ENCODE peak calls at places on chromosomes 5 and 9, in ten cellular contexts. One of them, this sample, is unnamed.

GRCh38 chr9:99020786-99021436 is 77.2 kb downstream of the COL15A1 start:
- DNase-seq in lower leg skin: no peak
- DNase-seq in testis: no peak
- DNase-seq in fibroblast of villous mesenchyme: peak; percentile 51
- DNase-seq in erythroblast: no peak
- DNase-seq in K562: no peak
- DNase-seq in endothelial cell: no peak
- DNase-seq in lung microvascular endothelial cell: no peak
- DNase-seq in mesenchymal stem cell: no peak
- DNase-seq in activated CD4-positive, alpha-beta T cell treated with anti-CD3 and anti-CD28 coated beads for 24 hours: no peak
- DNase-seq in this sample: no peak

GRCh38 chr5:133119233-133119711 is 67.5 kb downstream of the HSPA4 start:
- DNase-seq in fibroblast of villous mesenchyme: no peak
- DNase-seq in lower leg skin: peak; percentile 58
- DNase-seq in lung microvascular endothelial cell: no peak
- DNase-seq in activated CD4-positive, alpha-beta T cell treated with anti-CD3 and anti-CD28 coated beads for 24 hours: no peak
- DNase-seq in erythroblast: no peak
- DNase-seq in endothelial cell: no peak
- DNase-seq in K562: no peak
- DNase-seq in testis: no peak
- DNase-seq in mesenchymal stem cell: no peak
- DNase-seq in this sample: no peak

GRCh38 chr5:55672477-55672911 is 39.6 kb downstream of the SLC38A9 start:
- DNase-seq in mesenchymal stem cell: no peak
- DNase-seq in K562: no peak
- DNase-seq in erythroblast: no peak
- DNase-seq in activated CD4-positive, alpha-beta T cell treated with anti-CD3 and anti-CD28 coated beads for 24 hours: no peak
- DNase-seq in endothelial cell: no peak
- DNase-seq in lower leg skin: no peak
- DNase-seq in fibroblast of villous mesenchyme: no peak
- DNase-seq in testis: no peak
- DNase-seq in lung microvascular endothelial cell: no peak
- DNase-seq in this sample: no peak

GRCh38 chr5:1209896-1210776 is 8.7 kb downstream of the SLC6A19 start:
- DNase-seq in lower leg skin: no peak
- DNase-seq in lung microvascular endothelial cell: no peak
- DNase-seq in K562: no peak
- DNase-seq in erythroblast: no peak
- DNase-seq in testis: no peak
- DNase-seq in endothelial cell: no peak
- DNase-seq in mesenchymal stem cell: no peak
- DNase-seq in activated CD4-positive, alpha-beta T cell treated with anti-CD3 and anti-CD28 coated beads for 24 hours: no peak
- DNase-seq in fibroblast of villous mesenchyme: no peak
- DNase-seq in this sample: no peak

GRCh38 chr9:129143031-129143441 is 31.8 kb downstream of the PTPA start:
- DNase-seq in mesenchymal stem cell: peak; percentile 96
- DNase-seq in K562: peak; percentile 81
- DNase-seq in erythroblast: peak; percentile 84
- DNase-seq in lung microvascular endothelial cell: peak; percentile 93
- DNase-seq in lower leg skin: peak; percentile 98
- DNase-seq in endothelial cell: peak; percentile 89
- DNase-seq in activated CD4-positive, alpha-beta T cell treated with anti-CD3 and anti-CD28 coated beads for 24 hours: peak; percentile 74
- DNase-seq in fibroblast of villous mesenchyme: peak; percentile 94
- DNase-seq in testis: peak; percentile 89
- DNase-seq in this sample: peak; percentile 86

GRCh38 chr9:69899491-69899890 is 78.9 kb downstream of the CFAP95 start:
- DNase-seq in erythroblast: no peak
- DNase-seq in activated CD4-positive, alpha-beta T cell treated with anti-CD3 and anti-CD28 coated beads for 24 hours: no peak
- DNase-seq in endothelial cell: no peak
- DNase-seq in lung microvascular endothelial cell: no peak
- DNase-seq in testis: no peak
- DNase-seq in K562: no peak
- DNase-seq in mesenchymal stem cell: no peak
- DNase-seq in fibroblast of villous mesenchyme: no peak
- DNase-seq in lower leg skin: no peak
- DNase-seq in this sample: no peak

GRCh38 chr9:70262948-70263347 is 4.2 kb downstream of the SMC5 start:
- DNase-seq in lower leg skin: no peak
- DNase-seq in testis: no peak
- DNase-seq in mesenchymal stem cell: no peak
- DNase-seq in fibroblast of villous mesenchyme: peak; percentile 63
- DNase-seq in activated CD4-positive, alpha-beta T cell treated with anti-CD3 and anti-CD28 coated beads for 24 hours: no peak
- DNase-seq in K562: no peak
- DNase-seq in lung microvascular endothelial cell: no peak
- DNase-seq in endothelial cell: no peak
- DNase-seq in erythroblast: no peak
- DNase-seq in this sample: no peak

GRCh38 chr5:75047356-75047755 is 5.0 kb downstream of the GCNT4 start:
- DNase-seq in endothelial cell: no peak
- DNase-seq in fibroblast of villous mesenchyme: no peak
- DNase-seq in lung microvascular endothelial cell: no peak
- DNase-seq in testis: no peak
- DNase-seq in mesenchymal stem cell: no peak
- DNase-seq in activated CD4-positive, alpha-beta T cell treated with anti-CD3 and anti-CD28 coated beads for 24 hours: no peak
- DNase-seq in K562: no peak
- DNase-seq in erythroblast: no peak
- DNase-seq in lower leg skin: no peak
- DNase-seq in this sample: no peak

GRCh38 chr9:104774831-104775573 is 11.1 kb downstream of the NIPSNAP3B start:
- DNase-seq in endothelial cell: no peak
- DNase-seq in activated CD4-positive, alpha-beta T cell treated with anti-CD3 and anti-CD28 coated beads for 24 hours: no peak
- DNase-seq in mesenchymal stem cell: no peak
- DNase-seq in K562: peak; percentile 90
- DNase-seq in testis: no peak
- DNase-seq in fibroblast of villous mesenchyme: peak; percentile 26
- DNase-seq in erythroblast: peak; percentile 28
- DNase-seq in lung microvascular endothelial cell: no peak
- DNase-seq in lower leg skin: no peak
- DNase-seq in this sample: no peak

GRCh38 chr5:79255786-79256557 is 20.0 kb downstream of the JMY start:
- DNase-seq in fibroblast of villous mesenchyme: peak; percentile 41
- DNase-seq in K562: peak; percentile 48
- DNase-seq in mesenchymal stem cell: peak; percentile 59
- DNase-seq in testis: peak; percentile 46
- DNase-seq in endothelial cell: peak; percentile 70
- DNase-seq in activated CD4-positive, alpha-beta T cell treated with anti-CD3 and anti-CD28 coated beads for 24 hours: no peak
- DNase-seq in erythroblast: peak; percentile 46
- DNase-seq in lower leg skin: no peak
- DNase-seq in lung microvascular endothelial cell: peak; percentile 37
- DNase-seq in this sample: peak; percentile 62

GRCh38 chr5:14617441-14617840 is 35.8 kb downstream of the OTULINL start:
- DNase-seq in endothelial cell: no peak
- DNase-seq in lower leg skin: no peak
- DNase-seq in K562: no peak
- DNase-seq in mesenchymal stem cell: no peak
- DNase-seq in testis: no peak
- DNase-seq in fibroblast of villous mesenchyme: no peak
- DNase-seq in lung microvascular endothelial cell: no peak
- DNase-seq in activated CD4-positive, alpha-beta T cell treated with anti-CD3 and anti-CD28 coated beads for 24 hours: no peak
- DNase-seq in erythroblast: no peak
- DNase-seq in this sample: no peak

GRCh38 chr9:38343552-38343951 is 49.0 kb upstream of the ALDH1B1 start:
- DNase-seq in lower leg skin: no peak
- DNase-seq in lung microvascular endothelial cell: no peak
- DNase-seq in fibroblast of villous mesenchyme: no peak
- DNase-seq in testis: no peak
- DNase-seq in mesenchymal stem cell: no peak
- DNase-seq in erythroblast: no peak
- DNase-seq in activated CD4-positive, alpha-beta T cell treated with anti-CD3 and anti-CD28 coated beads for 24 hours: no peak
- DNase-seq in endothelial cell: no peak
- DNase-seq in K562: no peak
- DNase-seq in this sample: no peak

GRCh38 chr5:68330564-68330963 is 115.0 kb downstream of the PIK3R1 start:
- DNase-seq in K562: no peak
- DNase-seq in testis: no peak
- DNase-seq in erythroblast: peak; percentile 71
- DNase-seq in fibroblast of villous mesenchyme: peak; percentile 55
- DNase-seq in endothelial cell: no peak
- DNase-seq in lung microvascular endothelial cell: peak; percentile 44
- DNase-seq in lower leg skin: no peak
- DNase-seq in activated CD4-positive, alpha-beta T cell treated with anti-CD3 and anti-CD28 coated beads for 24 hours: no peak
- DNase-seq in mesenchymal stem cell: peak; percentile 38
- DNase-seq in this sample: no peak

GRCh38 chr5:171673328-171673727 is 112.3 kb upstream of the SMIM23 start:
- DNase-seq in activated CD4-positive, alpha-beta T cell treated with anti-CD3 and anti-CD28 coated beads for 24 hours: no peak
- DNase-seq in endothelial cell: no peak
- DNase-seq in mesenchymal stem cell: no peak
- DNase-seq in lower leg skin: no peak
- DNase-seq in fibroblast of villous mesenchyme: no peak
- DNase-seq in K562: no peak
- DNase-seq in lung microvascular endothelial cell: no peak
- DNase-seq in erythroblast: no peak
- DNase-seq in testis: no peak
- DNase-seq in this sample: no peak

This sample was measured in HuH-7.